ENCODE peak calls at places on chromosome 9, in six cellular contexts. One of them, this sample, is unnamed.

GRCh38 chr9:129604056-129604765 is 16.7 kb downstream of the C9orf50 start:
- DNase-seq in H9: no peak
- DNase-seq in trophoblast cell: no peak
- DNase-seq in mesenchymal stem cell: no peak
- DNase-seq in neuronal stem cell: no peak
- DNase-seq in H1: no peak
- DNase-seq in this sample: no peak

GRCh38 chr9:84839538-84839937 is 170.0 kb downstream of the NTRK2 start:
- DNase-seq in H9: no peak
- DNase-seq in trophoblast cell: peak
- DNase-seq in mesenchymal stem cell: peak
- DNase-seq in neuronal stem cell: no peak
- DNase-seq in H1: no peak
- DNase-seq in this sample: no peak

GRCh38 chr9:65432051-65432450 is 147.0 kb upstream of the FOXD4L5 start:
- DNase-seq in H9: no peak
- DNase-seq in trophoblast cell: no peak
- DNase-seq in mesenchymal stem cell: no peak
- DNase-seq in neuronal stem cell: no peak
- DNase-seq in H1: no peak
- DNase-seq in this sample: no peak

GRCh38 chr9:126957687-126958053 is 43.1 kb downstream of the RALGPS1 start:
- DNase-seq in H9: no peak
- DNase-seq in trophoblast cell: no peak
- DNase-seq in mesenchymal stem cell: peak
- DNase-seq in neuronal stem cell: no peak
- DNase-seq in H1: peak
- DNase-seq in this sample: peak

GRCh38 chr9:7536310-7536939 is 263.2 kb downstream of the DMAC1 start:
- DNase-seq in H9: peak
- DNase-seq in trophoblast cell: peak
- DNase-seq in mesenchymal stem cell: peak
- DNase-seq in neuronal stem cell: peak
- DNase-seq in H1: peak
- DNase-seq in this sample: peak

GRCh38 chr9:133406480-133407307 is 11.1 kb downstream of the REXO4 start:
- DNase-seq in H9: peak
- DNase-seq in trophoblast cell: peak
- DNase-seq in mesenchymal stem cell: peak
- DNase-seq in neuronal stem cell: peak
- DNase-seq in H1: peak
- DNase-seq in this sample: peak

GRCh38 chr9:96448546-96449170 is 1.3 kb upstream of the HABP4 start:
- DNase-seq in H9: no peak
- DNase-seq in trophoblast cell: no peak
- DNase-seq in mesenchymal stem cell: no peak
- DNase-seq in neuronal stem cell: no peak
- DNase-seq in H1: no peak
- DNase-seq in this sample: no peak

GRCh38 chr9:123552530-123552929 is 196.5 kb downstream of the CRB2 start:
- DNase-seq in H9: no peak
- DNase-seq in trophoblast cell: no peak
- DNase-seq in mesenchymal stem cell: no peak
- DNase-seq in neuronal stem cell: no peak
- DNase-seq in H1: no peak
- DNase-seq in this sample: no peak

GRCh38 chr9:111095423-111095822 is 57.2 kb upstream of the LPAR1 start:
- DNase-seq in H9: no peak
- DNase-seq in trophoblast cell: no peak
- DNase-seq in mesenchymal stem cell: peak
- DNase-seq in neuronal stem cell: no peak
- DNase-seq in H1: no peak
- DNase-seq in this sample: peak

GRCh38 chr9:20558609-20559016 is 63.7 kb downstream of the MLLT3 start:
- DNase-seq in H9: no peak
- DNase-seq in trophoblast cell: no peak
- DNase-seq in mesenchymal stem cell: peak
- DNase-seq in neuronal stem cell: no peak
- DNase-seq in H1: no peak
- DNase-seq in this sample: peak

GRCh38 chr9:94767331-94768099 is 41.0 kb downstream of the AOPEP start:
- DNase-seq in H9: no peak
- DNase-seq in trophoblast cell: no peak
- DNase-seq in mesenchymal stem cell: peak
- DNase-seq in neuronal stem cell: no peak
- DNase-seq in H1: no peak
- DNase-seq in this sample: peak

GRCh38 chr9:2616726-2617377 is 4.7 kb upstream of the VLDLR start:
- DNase-seq in H9: no peak
- DNase-seq in trophoblast cell: no peak
- DNase-seq in mesenchymal stem cell: no peak
- DNase-seq in neuronal stem cell: no peak
- DNase-seq in H1: no peak
- DNase-seq in this sample: no peak

GRCh38 chr9:104009853-104010252 is 84.3 kb upstream of the SMC2 start:
- DNase-seq in H9: no peak
- DNase-seq in trophoblast cell: no peak
- DNase-seq in mesenchymal stem cell: peak
- DNase-seq in neuronal stem cell: no peak
- DNase-seq in H1: no peak
- DNase-seq in this sample: no peak

GRCh38 chr9:130766031-130766903 is 68.8 kb upstream of the ABL1 start:
- DNase-seq in H9: no peak
- DNase-seq in trophoblast cell: no peak
- DNase-seq in mesenchymal stem cell: no peak
- DNase-seq in neuronal stem cell: no peak
- DNase-seq in H1: no peak
- DNase-seq in this sample: no peak

GRCh38 chr9:107112707-107113243 is 170.3 kb upstream of the RAD23B start:
- DNase-seq in H9: no peak
- DNase-seq in trophoblast cell: no peak
- DNase-seq in mesenchymal stem cell: no peak
- DNase-seq in neuronal stem cell: no peak
- DNase-seq in H1: no peak
- DNase-seq in this sample: no peak

GRCh38 chr9:35688558-35689350 is 971 bp downstream of the TPM2 start:
- DNase-seq in H9: no peak
- DNase-seq in trophoblast cell: no peak
- DNase-seq in mesenchymal stem cell: peak
- DNase-seq in neuronal stem cell: no peak
- DNase-seq in H1: no peak
- DNase-seq in this sample: peak

GRCh38 chr9:126827227-126827626 is 22.4 kb downstream of the ZBTB43 start:
- DNase-seq in H9: no peak
- DNase-seq in trophoblast cell: no peak
- DNase-seq in mesenchymal stem cell: no peak
- DNase-seq in neuronal stem cell: no peak
- DNase-seq in H1: no peak
- DNase-seq in this sample: no peak

GRCh38 chr9:119003218-119003617 is 366.0 kb downstream of the BRINP1 start:
- DNase-seq in H9: no peak
- DNase-seq in trophoblast cell: no peak
- DNase-seq in mesenchymal stem cell: peak
- DNase-seq in neuronal stem cell: no peak
- DNase-seq in H1: no peak
- DNase-seq in this sample: peak

GRCh38 chr9:91867740-91868139 is 82.3 kb downstream of the ROR2 start:
- DNase-seq in H9: no peak
- DNase-seq in trophoblast cell: no peak
- DNase-seq in mesenchymal stem cell: no peak
- DNase-seq in neuronal stem cell: no peak
- DNase-seq in H1: no peak
- DNase-seq in this sample: no peak

GRCh38 chr9:106860731-106861584 is 2.0 kb upstream of the ZNF462 start:
- DNase-seq in H9: peak
- DNase-seq in trophoblast cell: peak
- DNase-seq in mesenchymal stem cell: peak
- DNase-seq in neuronal stem cell: peak
- DNase-seq in H1: peak
- DNase-seq in this sample: peak

GRCh38 chr9:137366445-137366810 is 56.5 kb downstream of the EXD3 start:
- DNase-seq in H9: no peak
- DNase-seq in trophoblast cell: no peak
- DNase-seq in mesenchymal stem cell: no peak
- DNase-seq in neuronal stem cell: no peak
- DNase-seq in H1: no peak
- DNase-seq in this sample: no peak

GRCh38 chr9:121735065-121735791 is 83.8 kb downstream of the DAB2IP start:
- DNase-seq in H9: peak
- DNase-seq in trophoblast cell: peak
- DNase-seq in mesenchymal stem cell: peak
- DNase-seq in neuronal stem cell: no peak
- DNase-seq in H1: peak
- DNase-seq in this sample: peak

GRCh38 chr9:42388846-42389245 is 205.4 kb downstream of the SPATA31A6 start:
- DNase-seq in H9: no peak
- DNase-seq in trophoblast cell: no peak
- DNase-seq in mesenchymal stem cell: no peak
- DNase-seq in neuronal stem cell: no peak
- DNase-seq in H1: no peak
- DNase-seq in this sample: no peak

GRCh38 chr9:104810421-104811339 is 46.8 kb downstream of the NIPSNAP3B start:
- DNase-seq in H9: no peak
- DNase-seq in trophoblast cell: peak
- DNase-seq in mesenchymal stem cell: peak
- DNase-seq in neuronal stem cell: no peak
- DNase-seq in H1: no peak
- DNase-seq in this sample: peak

GRCh38 chr9:114276908-114277821 is 45.7 kb upstream of the ORM1 start:
- DNase-seq in H9: peak
- DNase-seq in trophoblast cell: peak
- DNase-seq in mesenchymal stem cell: peak
- DNase-seq in neuronal stem cell: no peak
- DNase-seq in H1: peak
- DNase-seq in this sample: peak

GRCh38 chr9:125850231-125850630 is 103.1 kb downstream of the PBX3 start:
- DNase-seq in H9: no peak
- DNase-seq in trophoblast cell: no peak
- DNase-seq in mesenchymal stem cell: no peak
- DNase-seq in neuronal stem cell: no peak
- DNase-seq in H1: no peak
- DNase-seq in this sample: no peak

DNA sequence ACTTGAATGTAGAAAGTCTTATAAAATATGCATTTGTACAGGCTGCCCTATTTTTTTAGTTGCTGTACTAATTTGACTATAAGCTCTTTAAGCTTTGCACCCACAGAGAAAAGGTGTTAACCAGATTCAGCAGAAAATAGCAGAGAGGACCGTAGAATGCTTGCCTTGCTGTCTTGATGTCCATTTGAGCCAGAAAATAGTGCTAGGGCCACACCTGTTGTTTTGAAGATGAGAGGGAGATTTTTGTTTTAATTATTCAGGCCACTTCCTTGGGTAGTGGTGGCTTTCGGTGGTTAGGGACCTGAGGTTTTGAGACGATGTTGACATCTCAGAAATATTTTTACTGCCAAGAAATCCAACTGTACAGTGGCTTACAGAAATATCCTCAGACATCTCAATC is 196.0 kb downstream of the SPATA31D1 start:
- DNase-seq in H9: no peak
- DNase-seq in trophoblast cell: no peak
- DNase-seq in mesenchymal stem cell: no peak
- DNase-seq in neuronal stem cell: no peak
- DNase-seq in H1: no peak
- DNase-seq in this sample: no peak
- H3K14ac ChIP-seq in H9: no peak
- H3K14ac ChIP-seq in trophoblast cell: no peak
- H3K14ac ChIP-seq in mesenchymal stem cell: no peak
- H3K14ac ChIP-seq in neuronal stem cell: no peak
- H3K14ac ChIP-seq in H1: no peak
- H3K14ac ChIP-seq in this sample: no peak

DNA sequence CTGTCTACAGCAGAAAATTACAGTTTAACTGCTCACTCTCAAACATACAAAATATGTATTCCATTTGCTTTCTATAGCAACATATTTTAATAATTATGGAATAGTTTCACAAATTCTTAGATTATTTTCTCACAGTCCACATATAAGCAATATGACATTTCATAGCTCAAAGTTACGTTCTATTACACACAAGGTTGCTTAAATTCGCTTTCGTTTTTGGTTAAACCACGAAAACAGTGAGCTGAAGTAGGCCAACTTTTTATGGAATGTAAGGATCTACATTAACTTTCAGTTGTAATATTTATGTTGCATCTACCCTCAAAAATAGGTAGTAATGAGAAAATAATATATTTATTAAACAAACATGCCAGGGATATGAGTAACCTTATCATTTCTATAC is 966.0 kb upstream of the ACO1 start:
- DNase-seq in H9: no peak
- DNase-seq in trophoblast cell: no peak
- DNase-seq in mesenchymal stem cell: no peak
- DNase-seq in neuronal stem cell: no peak
- DNase-seq in H1: no peak
- DNase-seq in this sample: no peak
- H3K14ac ChIP-seq in H9: no peak
- H3K14ac ChIP-seq in trophoblast cell: no peak
- H3K14ac ChIP-seq in mesenchymal stem cell: no peak
- H3K14ac ChIP-seq in neuronal stem cell: no peak
- H3K14ac ChIP-seq in H1: no peak
- H3K14ac ChIP-seq in this sample: no peak

DNA sequence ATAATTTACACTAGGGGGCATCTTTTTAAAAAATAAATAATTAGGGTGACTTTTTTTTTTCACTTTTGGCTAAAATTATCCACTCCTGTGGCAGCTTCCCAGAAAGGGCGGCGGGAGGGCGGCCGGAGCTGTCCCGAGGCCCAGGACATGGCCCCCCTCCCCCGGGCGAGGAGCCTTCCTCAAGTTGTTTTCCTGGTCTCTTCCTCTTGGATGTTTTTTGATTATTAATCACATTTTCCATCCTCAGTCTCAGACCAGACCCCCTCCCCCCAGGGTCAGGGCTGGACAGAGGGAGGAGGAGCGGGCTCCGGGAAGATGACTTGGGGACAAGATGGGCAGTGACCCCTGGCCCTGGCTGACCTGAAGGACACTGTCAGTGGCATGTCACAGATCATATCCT is 4.7 kb upstream of the CNTFR start:
- DNase-seq in H9: no peak
- DNase-seq in trophoblast cell: no peak
- DNase-seq in mesenchymal stem cell: no peak
- DNase-seq in neuronal stem cell: no peak
- DNase-seq in H1: no peak
- DNase-seq in this sample: no peak
- H3K14ac ChIP-seq in H9: no peak
- H3K14ac ChIP-seq in trophoblast cell: no peak
- H3K14ac ChIP-seq in mesenchymal stem cell: no peak
- H3K14ac ChIP-seq in neuronal stem cell: no peak
- H3K14ac ChIP-seq in H1: no peak
- H3K14ac ChIP-seq in this sample: no peak

DNA sequence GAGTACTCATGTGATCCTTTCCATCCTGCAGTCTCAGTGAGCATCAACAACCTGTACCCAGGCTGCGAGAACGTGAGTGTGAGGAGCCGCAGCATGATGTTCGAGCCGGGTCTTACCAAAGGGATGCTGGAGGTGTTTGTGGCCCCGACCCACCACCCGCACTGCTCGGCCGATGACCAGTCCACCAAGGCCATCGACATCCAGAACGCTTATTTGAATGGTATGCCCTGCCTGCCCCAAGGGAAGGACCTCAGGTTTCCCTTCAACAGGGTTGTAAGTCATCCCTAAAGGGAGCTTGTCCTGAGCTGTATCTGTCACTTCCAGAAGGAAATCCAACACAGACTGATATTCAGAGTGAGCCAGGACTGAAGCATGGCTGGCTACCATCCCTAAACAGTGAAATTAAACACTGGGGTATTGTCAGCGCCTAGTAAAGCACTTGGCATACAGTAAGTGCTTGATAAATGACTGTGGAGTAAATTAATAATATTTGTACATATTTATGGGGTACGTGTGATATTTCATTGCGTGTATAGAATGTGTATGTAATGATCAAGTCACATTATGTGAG is 39.3 kb upstream of the CTSL start:
- DNase-seq in H9: no peak
- DNase-seq in trophoblast cell: no peak
- DNase-seq in mesenchymal stem cell: no peak
- DNase-seq in neuronal stem cell: no peak
- DNase-seq in H1: no peak
- DNase-seq in this sample: no peak
- H3K14ac ChIP-seq in H9: no peak
- H3K14ac ChIP-seq in trophoblast cell: no peak
- H3K14ac ChIP-seq in mesenchymal stem cell: peak
- H3K14ac ChIP-seq in neuronal stem cell: no peak
- H3K14ac ChIP-seq in H1: no peak
- H3K14ac ChIP-seq in this sample: no peak

This sample was measured in IMR-90.